ENCODE peak calls at places on chromosomes 7 and 10, in four cellular contexts. S is tibial artery, M is HCT116, G is IMR-90. N is an unnamed sample.
A peak's percentile ranks its signal among the peaks of the same experiment; 100 is the strongest.

GRCh38 chr7:68133045-68133444 is 1136.4 kb downstream of the TYW1 start:
- DNase-seq in M (no peak), S (no peak), G (no peak), N (no peak)

GRCh38 chr7:151735854-151736402 is 141.0 kb downstream of the PRKAG2 start:
- DNase-seq in M (no peak), G (no peak), S (no peak), N (no peak)

GRCh38 chr10:92801978-92802872 is 46.1 kb upstream of the EXOC6 start:
- DNase-seq in G (no peak), M (no peak), S (no peak), N (no peak)

GRCh38 chr7:150803161-150803860 is 2.7 kb downstream of the TMEM176A start:
- DNase-seq in M (no peak), G (no peak), S (no peak), N (no peak)

GRCh38 chr10:62038609-62039190 is 137.2 kb downstream of the ARID5B start:
- DNase-seq in M (peak; percentile 38), G (peak; percentile 78), S (peak; percentile 65), N (peak; percentile 62)

GRCh38 chr10:1057106-1057657 is 997 bp downstream of the WDR37 start:
- DNase-seq in M (no peak), S (peak; percentile 27), G (no peak), N (no peak)

GRCh38 chr7:43148161-43148731 is 35.8 kb downstream of the HECW1 start:
- DNase-seq in G (peak; percentile 23), M (no peak), S (no peak), N (no peak)

GRCh38 chr10:21754410-21755011 is 220.5 kb downstream of the MLLT10 start:
- DNase-seq in S (no peak), G (no peak), M (no peak), N (no peak)

GRCh38 chr10:124647421-124648130 is 96.6 kb downstream of the FAM53B start:
- DNase-seq in S (peak; percentile 74), M (peak; percentile 15), G (peak; percentile 20), N (peak; percentile 75)
- TF ChIP-seq CTCF in S (peak; percentile 7), M (peak; percentile 40), G (no peak), N (no peak)

GRCh38 chr7:2029211-2029905 is 203.4 kb downstream of the MAD1L1 start:
- DNase-seq in S (no peak), M (no peak), G (no peak), N (no peak)

GRCh38 chr7:2031496-2031895 is 201.2 kb downstream of the MAD1L1 start:
- DNase-seq in M (no peak), S (no peak), G (no peak), N (peak; percentile 7)

GRCh38 chr7:2029936-2030335 is 202.8 kb downstream of the MAD1L1 start:
- DNase-seq in G (no peak), S (peak; percentile 7), M (no peak), N (peak; percentile 14)

GRCh38 chr7:2030475-2031456 is 202.0 kb downstream of the MAD1L1 start:
- DNase-seq in G (no peak), S (no peak), M (no peak), N (peak; percentile 32)

GRCh38 chr7:2028733-2029132 is 204.0 kb downstream of the MAD1L1 start:
- DNase-seq in S (no peak), G (no peak), M (no peak), N (no peak)
- H3K9me3 ChIP-seq in S (peaks cover 7% of the 10 kb centered on the region), G (peaks cover 24% of the 10 kb centered on the region), M (peaks cover 30% of the 10 kb centered on the region), N (peaks cover 14% of the 10 kb centered on the region)

GRCh38 chr7:47394216-47394615 is 187.7 kb downstream of the TNS3 start:
- DNase-seq in M (no peak), S (no peak), G (no peak), N (no peak)
- H3K36me3 ChIP-seq in M (no peaks in the 10 kb centered on the region), S (peaks cover 36% of the 10 kb centered on the region), G (peaks cover 58% of the 10 kb centered on the region), N (peaks cover 65% of the 10 kb centered on the region)

DNA sequence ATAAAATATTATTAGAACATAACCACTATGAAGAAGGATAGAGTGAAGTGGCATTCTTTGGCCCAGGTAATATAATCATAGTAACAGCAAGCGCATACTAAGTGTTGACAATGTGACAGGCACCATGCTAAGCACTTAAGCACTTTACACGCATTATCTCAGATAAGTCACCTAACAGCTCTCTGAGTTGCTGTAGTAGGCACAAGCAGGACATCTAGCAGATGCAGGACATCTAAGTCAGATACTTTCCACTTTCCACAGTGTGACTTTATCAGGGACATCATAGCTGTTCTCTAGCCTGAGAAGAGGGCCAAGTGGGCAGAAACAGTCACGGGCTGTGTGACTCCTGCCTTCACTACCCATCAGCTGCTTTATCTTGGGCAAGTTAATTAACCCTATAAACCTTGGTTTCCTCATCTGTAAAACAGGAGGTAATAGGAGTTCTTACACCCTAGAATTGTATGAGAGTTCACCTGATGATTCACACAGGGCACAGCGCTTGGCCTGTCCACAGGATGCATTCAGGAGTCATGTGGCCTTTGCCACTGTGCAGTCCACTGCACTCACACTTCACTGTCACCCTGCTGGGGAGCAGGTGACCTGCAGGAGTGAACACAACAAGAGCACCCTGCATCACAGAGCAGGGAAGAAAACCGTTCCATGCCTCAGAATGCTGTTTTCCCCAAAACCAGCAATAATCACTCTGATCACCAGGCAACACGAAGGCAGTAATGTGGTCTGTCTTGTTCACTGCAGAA is 12.4 kb downstream of the LIPA start:
- DNase-seq in G (no peak), S (no peak), M (no peak), N (no peak)
- TF ChIP-seq CTCF in G (no peak), S (no peak), M (peak; percentile 5), N (no peak)